ENCODE peak calls at places on chromosomes 12 and 14, in nine cellular contexts. E is CD4-positive, alpha-beta memory T cell; H is fibroblast of lung; N is aorta; J is lower lobe of right lung; S is Peyer's patch; I is H9; Y is thyroid gland; B is sigmoid colon. U is an unnamed sample. For H3K9me3 and H3K27me3, the result is how much of the 10 kb centered on the place peaks cover.

GRCh38 chr14:90780519-90780918 is 35.7 kb downstream of the TTC7B start:
- DNase-seq in S (no peak), J (no peak), I (no peak), N (no peak), B (no peak), H (no peak), E (no peak), Y (no peak), U (no peak)

GRCh38 chr12:131912526-131913274 is 16.4 kb upstream of the PUS1 start:
- DNase-seq in N (peak), B (peak), S (no peak), J (no peak), Y (peak), E (peak), H (peak), I (no peak), U (peak)

GRCh38 chr12:104694711-104695110 is 238.0 kb downstream of the CHST11 start:
- DNase-seq in J (no peak), E (no peak), B (no peak), Y (no peak), H (peak), I (no peak), S (no peak), N (no peak), U (no peak)

GRCh38 chr12:63989301-63989845 is 144.9 kb downstream of the SRGAP1 start:
- DNase-seq in N (no peak), Y (peak), J (no peak), I (no peak), B (no peak), S (no peak), H (peak), E (no peak), U (no peak)

GRCh38 chr12:71252473-71252872 is 94.7 kb upstream of the TSPAN8 start:
- DNase-seq in Y (no peak), E (no peak), N (no peak), S (no peak), I (no peak), B (no peak), J (no peak), H (no peak), U (no peak)

GRCh38 chr14:23398348-23398747 is 9.7 kb downstream of the MYH6 start:
- DNase-seq in N (no peak), E (no peak), J (no peak), H (no peak), B (no peak), Y (no peak), S (no peak), I (no peak), U (no peak)

GRCh38 chr12:130698106-130698505 is 18.0 kb downstream of the RIMBP2 start:
- DNase-seq in B (peak), Y (no peak), N (no peak), S (no peak), J (no peak), H (no peak), I (no peak), E (no peak), U (no peak)

GRCh38 chr14:43674273-43674672 is 832.8 kb downstream of the FSCB start:
- DNase-seq in S (no peak), H (no peak), B (no peak), Y (no peak), J (no peak), E (no peak), N (no peak), I (no peak), U (no peak)

GRCh38 chr14:95432152-95433093 is 84.0 kb downstream of the SYNE3 start:
- DNase-seq in H (peak), Y (peak), J (no peak), S (peak), B (peak), I (peak), E (no peak), N (peak), U (peak)

DNA sequence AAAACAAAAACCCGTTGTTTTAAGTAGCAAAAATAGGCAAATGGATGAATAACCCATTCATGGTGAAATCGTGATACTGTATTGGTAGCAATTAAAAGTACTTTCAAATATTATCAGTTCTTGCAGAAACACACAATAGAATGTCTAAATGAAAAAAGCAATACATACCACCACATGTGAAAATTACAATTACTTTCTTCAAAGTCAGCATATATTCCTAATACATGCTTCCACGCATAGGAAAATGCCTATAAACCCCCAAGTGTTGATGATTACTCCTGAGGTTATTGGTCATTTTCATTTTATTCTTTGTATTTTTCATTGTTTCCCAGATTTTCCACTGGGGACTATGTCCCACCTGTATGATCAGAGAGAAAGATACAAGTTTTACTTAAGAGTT is 15.2 kb downstream of the DDX55 start:
- DNase-seq in E (no peak), S (no peak), N (no peak), H (no peak), Y (no peak), B (no peak), I (no peak), J (no peak), U (no peak)
- H3K9me3 ChIP-seq in E (under half), S (under half), N (under half), H (under half), Y (under half), B (under half), I (under half), J (under half), U (under half)

GRCh38 chr12:116975779-116976393 is 65.1 kb downstream of the FBXW8 start:
- DNase-seq in J (no peak), B (no peak), H (peak), Y (no peak), N (no peak), I (no peak), E (no peak), S (no peak), U (no peak)

GRCh38 chr12:116969615-116970575 is 59.1 kb downstream of the FBXW8 start:
- DNase-seq in H (peak), I (no peak), J (peak), N (no peak), E (no peak), Y (no peak), B (peak), S (no peak), U (no peak)

GRCh38 chr12:116968986-116969385 is 58.2 kb downstream of the FBXW8 start:
- DNase-seq in I (no peak), S (no peak), E (no peak), Y (no peak), B (no peak), H (no peak), N (no peak), J (no peak), U (no peak)

DNA sequence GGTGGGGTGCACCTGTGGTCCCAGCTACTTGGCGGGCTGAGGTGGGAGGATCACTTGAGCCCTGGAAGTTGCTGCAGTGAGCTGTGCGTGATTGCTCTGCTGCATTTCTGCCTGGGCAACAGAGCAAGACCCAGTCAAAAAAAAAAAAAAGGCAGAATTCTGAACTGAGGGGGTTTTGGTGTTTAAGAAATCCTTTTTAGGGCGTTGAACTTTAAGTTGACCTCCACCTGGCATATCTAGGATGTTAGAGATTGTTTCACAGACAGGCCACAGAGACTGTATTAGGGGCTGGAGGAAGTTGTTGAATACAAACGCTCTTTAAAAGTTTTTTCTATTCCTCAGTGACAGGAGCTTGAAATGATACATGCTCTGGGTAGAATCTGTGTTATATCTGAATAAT is 60.5 kb downstream of the FBXW8 start:
- DNase-seq in J (no peak), Y (no peak), B (no peak), S (no peak), N (no peak), E (no peak), I (no peak), H (no peak), U (no peak)
- H3K27ac ChIP-seq in J (no peak), Y (no peak), B (no peak), S (no peak), N (no peak), E (no peak), I (no peak), H (no peak), U (no peak)

GRCh38 chr12:6201199-6201608 is 1.0 kb downstream of the CD9 start:
- DNase-seq in E (no peak), Y (peak), S (peak), I (peak), H (no peak), B (peak), J (peak), N (peak), U (no peak)

GRCh38 chr12:6199531-6200265 is 502 bp upstream of the CD9 start:
- DNase-seq in I (peak), H (peak), N (peak), J (peak), S (peak), B (peak), E (no peak), Y (peak), U (no peak)

GRCh38 chr12:6201775-6202292 is 1.6 kb downstream of the CD9 start:
- DNase-seq in Y (no peak), H (no peak), E (no peak), N (peak), J (no peak), S (peak), B (no peak), I (no peak), U (no peak)

GRCh38 chr12:6199211-6199530 is 1.0 kb upstream of the CD9 start:
- DNase-seq in Y (no peak), I (no peak), B (no peak), N (no peak), S (peak), J (no peak), H (no peak), E (no peak), U (no peak)

GRCh38 chr12:6200266-6201198 is at the start of gene CD9:
- DNase-seq in B (peak), N (peak), I (peak), Y (peak), E (no peak), S (peak), H (no peak), J (peak), U (peak)
- H3K27me3 ChIP-seq in B (under half), N (under half), I (under half), Y (under half), E (under half), S (under half), H (under half), J (under half), U (under half)

DNA sequence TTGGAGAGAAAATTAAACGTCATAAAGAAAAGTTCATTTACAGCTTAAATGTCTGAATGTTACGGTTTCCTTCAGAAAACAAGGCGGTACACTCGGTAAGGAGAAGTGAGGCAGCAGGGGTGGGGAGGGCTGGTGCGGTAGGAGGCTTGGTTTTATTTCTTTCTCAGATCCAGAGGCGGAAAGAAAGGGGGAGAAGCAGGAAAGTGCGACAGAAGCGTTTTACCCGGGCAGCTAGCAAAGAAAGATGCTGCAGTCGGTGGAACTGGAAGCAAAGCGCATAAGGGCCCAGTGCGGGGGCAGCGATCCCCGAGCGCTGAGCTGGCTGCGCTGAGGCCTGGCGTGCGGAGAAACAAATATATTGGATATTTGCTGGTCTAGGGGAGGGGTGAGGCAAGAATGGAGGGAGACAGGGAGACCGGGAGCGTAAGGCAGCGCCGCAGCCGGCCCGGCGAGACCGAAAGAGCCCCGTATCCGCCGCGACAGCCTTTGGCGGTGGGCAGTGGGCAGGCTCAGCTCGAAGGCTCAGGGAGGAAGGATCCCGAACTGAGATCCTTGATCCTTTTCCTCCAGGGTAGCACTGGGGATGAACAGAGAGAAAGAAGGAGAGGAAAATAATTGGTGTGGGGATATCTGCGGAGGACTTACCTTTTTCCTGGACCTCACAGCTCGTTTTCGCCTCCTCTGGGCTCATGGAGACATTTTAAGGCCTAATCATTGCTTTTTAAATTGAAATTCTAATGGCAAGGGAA is 6.4 kb upstream of the HOXC11 start:
- DNase-seq in S (no peak), H (no peak), Y (no peak), N (no peak), I (no peak), E (no peak), J (no peak), B (no peak), U (no peak)
- H3K9me3 ChIP-seq in S (under half), H (under half), Y (under half), N (under half), I (under half), E (under half), J (under half), B (under half), U (under half)

DNA sequence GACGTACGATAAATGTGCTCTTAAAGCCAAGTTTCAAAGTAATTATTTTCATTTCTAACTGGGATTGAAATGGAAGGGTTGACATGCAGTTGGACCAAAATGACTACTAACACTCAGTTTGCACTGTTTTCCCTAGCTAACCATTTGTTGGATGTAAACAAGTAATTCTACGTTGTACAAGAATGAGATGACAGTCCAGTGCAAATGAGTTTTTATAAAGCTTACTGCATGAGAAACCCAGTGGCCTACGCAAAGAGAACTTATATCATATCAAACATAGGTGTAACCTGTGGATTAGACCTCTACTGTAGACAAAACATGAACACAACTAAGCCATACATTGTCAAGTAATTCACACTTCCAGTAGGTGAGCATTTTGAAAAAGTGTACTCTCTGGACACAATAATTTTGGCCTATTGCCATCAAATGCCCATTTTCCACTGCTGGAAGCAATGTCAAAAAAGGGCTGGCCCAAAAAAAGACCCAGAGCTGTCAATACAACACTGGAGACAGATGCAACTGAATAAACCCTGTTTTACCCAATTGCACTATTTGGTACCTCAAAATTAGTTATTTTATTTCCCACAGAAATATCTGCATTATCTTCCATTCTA is 12.8 kb downstream of the SLC38A2 start:
- DNase-seq in H (no peak), E (no peak), I (no peak), J (no peak), S (no peak), B (no peak), N (no peak), Y (no peak), U (no peak)
- H3K27ac ChIP-seq in H (no peak), E (no peak), I (no peak), J (no peak), S (no peak), B (no peak), N (no peak), Y (no peak), U (no peak)

DNA sequence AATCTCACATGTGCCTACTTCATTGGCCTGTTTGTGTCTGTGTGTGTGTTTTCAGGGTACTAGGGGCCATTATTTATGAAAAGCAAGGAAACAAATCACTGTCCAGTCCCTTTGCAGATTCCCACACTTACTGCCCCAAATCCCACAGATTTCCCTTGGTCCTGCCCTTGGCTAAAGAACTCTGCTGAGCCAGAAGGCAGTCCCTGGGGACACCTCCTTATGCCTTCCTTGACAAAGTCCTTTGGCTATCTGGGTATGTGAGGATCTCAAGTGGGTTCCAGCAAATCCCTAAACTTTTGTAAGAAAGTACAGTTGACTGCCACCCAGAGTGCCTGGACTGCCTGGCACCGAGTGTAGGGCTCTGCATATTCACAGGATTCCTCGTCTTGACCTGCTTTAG is 388.0 kb downstream of the BCAT1 start:
- DNase-seq in N (peak), E (no peak), H (no peak), I (no peak), J (no peak), B (no peak), S (no peak), Y (peak), U (peak)
- H3K27me3 ChIP-seq in N (under half), E (under half), H (under half), I (under half), J (under half), B (under half), S (under half), Y (under half), U (under half)

GRCh38 chr12:22615963-22616501 is 8.9 kb upstream of the ETNK1 start:
- DNase-seq in B (no peak), N (no peak), E (no peak), H (no peak), S (no peak), J (no peak), Y (no peak), I (no peak), U (no peak)
- H3K9me3 ChIP-seq in B (under half), N (under half), E (under half), H (under half), S (under half), J (under half), Y (under half), I (under half), U (under half)

GRCh38 chr12:1740161-1740948 is 49.5 kb downstream of the ADIPOR2 start:
- DNase-seq in J (no peak), I (no peak), S (no peak), H (no peak), B (no peak), Y (no peak), E (no peak), N (no peak), U (no peak)

GRCh38 chr12:1741154-1741949 is 50.5 kb downstream of the ADIPOR2 start:
- DNase-seq in H (peak), I (no peak), E (no peak), J (no peak), B (no peak), N (no peak), S (no peak), Y (no peak), U (no peak)

GRCh38 chr12:1747609-1748008 is 56.7 kb downstream of the ADIPOR2 start:
- DNase-seq in H (no peak), B (no peak), J (no peak), E (no peak), S (no peak), I (no peak), N (no peak), Y (no peak), U (no peak)

GRCh38 chr12:1749019-1749418 is 58.1 kb downstream of the ADIPOR2 start:
- DNase-seq in J (no peak), S (no peak), N (no peak), Y (no peak), E (no peak), H (no peak), I (no peak), B (no peak), U (no peak)

GRCh38 chr12:1744932-1745331 is 54.1 kb downstream of the ADIPOR2 start:
- DNase-seq in Y (no peak), J (no peak), N (no peak), S (no peak), H (peak), E (no peak), B (no peak), I (no peak), U (no peak)
- H3K27ac ChIP-seq in Y (no peak), J (no peak), N (no peak), S (no peak), H (no peak), E (no peak), B (no peak), I (no peak), U (no peak)

GRCh38 chr12:3487027-3487426 is 4.0 kb upstream of the PRMT8 start:
- DNase-seq in S (no peak), E (no peak), H (no peak), B (no peak), J (no peak), Y (no peak), I (peak), N (no peak), U (no peak)
- H3K27me3 ChIP-seq in S (under half), E (under half), H (under half), B (under half), J (under half), Y (under half), I (under half), N (under half), U (half or more)